ENCODE peak calls at places on chromosomes 3 and 15, in six cellular contexts. I, R, E, D, T and G are unnamed samples.
A peak's percentile ranks its signal among the peaks of the same experiment; 100 is the strongest.

GRCh38 chr3:137121704-137122314 is 164.0 kb downstream of the IL20RB start:
- DNase-seq in T (no peak), I (no peak), R (peak; percentile 29), E (peak; percentile 29), D (peak; percentile 36), G (peak; percentile 79)

GRCh38 chr15:96325579-96326331 is 4.7 kb upstream of the NR2F2 start:
- DNase-seq in T (no peak), I (no peak), R (peak; percentile 65), E (peak; percentile 71), D (peak; percentile 14), G (peak; percentile 49)

GRCh38 chr3:187211532-187212274 is 14.4 kb downstream of the RTP1 start:
- DNase-seq in I (no peak), D (no peak), E (no peak), T (no peak), R (peak; percentile 73), G (no peak)

GRCh38 chr3:159882784-159883779 is 105.6 kb upstream of the IL12A start:
- DNase-seq in I (no peak), D (no peak), R (peak; percentile 71), E (peak; percentile 81), T (no peak), G (peak; percentile 78)

GRCh38 chr3:53109190-53109589 is 21.0 kb downstream of the RFT1 start:
- DNase-seq in D (peak; percentile 17), R (peak; percentile 81), I (no peak), T (no peak), E (no peak), G (no peak)

GRCh38 chr3:107574650-107575049 is 51.9 kb downstream of the BBX start:
- DNase-seq in T (no peak), R (peak; percentile 62), E (peak; percentile 68), D (peak; percentile 21), I (no peak), G (peak; percentile 64)

GRCh38 chr3:141844108-141844507 is 32.3 kb upstream of the ATP1B3 start:
- DNase-seq in E (no peak), D (no peak), I (no peak), T (no peak), R (no peak), G (no peak)

GRCh38 chr15:76994001-76994400 is 925 bp upstream of the PSTPIP1 start:
- DNase-seq in I (peak; percentile 38), T (peak; percentile 89), E (no peak), R (no peak), D (no peak), G (no peak)

GRCh38 chr15:41979493-41980266 is 7.3 kb upstream of the EHD4 start:
- DNase-seq in R (no peak), D (no peak), T (peak; percentile 31), E (no peak), I (no peak), G (no peak)

GRCh38 chr3:32934150-32934742 is 17.2 kb upstream of the CCR4 start:
- DNase-seq in E (peak; percentile 36), R (peak; percentile 59), D (peak; percentile 44), T (peak; percentile 29), I (no peak), G (peak; percentile 27)

GRCh38 chr3:170355738-170356595 is 1.5 kb upstream of the SKIL start:
- DNase-seq in T (no peak), D (peak; percentile 46), R (peak; percentile 53), I (no peak), E (peak; percentile 54), G (peak; percentile 64)

GRCh38 chr3:185739264-185739701 is 85.6 kb downstream of the IGF2BP2 start:
- DNase-seq in T (no peak), D (no peak), I (no peak), E (no peak), R (no peak), G (no peak)

GRCh38 chr3:138687236-138687635 is 78.7 kb downstream of the FAIM start:
- DNase-seq in I (no peak), E (peak; percentile 74), D (no peak), T (no peak), R (peak; percentile 71), G (no peak)

GRCh38 chr3:16079519-16079918 is 95.0 kb upstream of the GALNT15 start:
- DNase-seq in D (no peak), T (no peak), I (no peak), E (peak; percentile 58), R (peak; percentile 61), G (no peak)

GRCh38 chr3:77149382-77149781 is 109.5 kb downstream of the ROBO2 start:
- DNase-seq in E (no peak), I (no peak), R (no peak), T (no peak), D (no peak), G (no peak)

GRCh38 chr15:100696452-100696851 is 94.1 kb downstream of the ASB7 start:
- DNase-seq in D (no peak), I (no peak), R (no peak), T (no peak), E (no peak), G (no peak)

GRCh38 chr3:13044496-13045244 is 28.6 kb downstream of the IQSEC1 start:
- DNase-seq in T (no peak), D (no peak), I (no peak), E (no peak), R (no peak), G (no peak)

GRCh38 chr3:59186735-59187134 is 136.9 kb upstream of the CFAP20DC start:
- DNase-seq in I (no peak), T (no peak), D (no peak), E (no peak), R (no peak), G (no peak)

GRCh38 chr3:53675022-53675697 is 171.1 kb downstream of the CHDH start:
- DNase-seq in T (no peak), R (no peak), E (no peak), I (no peak), D (no peak), G (no peak)

GRCh38 chr15:64137226-64137833 is 14.2 kb upstream of the SNX22 start:
- DNase-seq in E (no peak), R (no peak), I (no peak), D (no peak), T (no peak), G (no peak)

GRCh38 chr3:15309662-15310335 is 22.6 kb downstream of the SH3BP5 start:
- DNase-seq in D (no peak), E (no peak), R (peak; percentile 53), T (no peak), I (no peak), G (no peak)

GRCh38 chr3:40333416-40333815 is 23.9 kb downstream of the EIF1B start:
- DNase-seq in D (no peak), T (no peak), E (no peak), R (no peak), I (no peak), G (peak; percentile 9)

GRCh38 chr15:62895905-62896316 is 146.6 kb upstream of the TPM1 start:
- DNase-seq in D (no peak), E (peak; percentile 67), T (no peak), R (peak; percentile 80), I (no peak), G (no peak)

GRCh38 chr15:68285243-68285980 is 7.9 kb downstream of the FEM1B start:
- DNase-seq in E (no peak), R (no peak), T (no peak), I (no peak), D (no peak), G (no peak)

GRCh38 chr15:37900286-37901221 is 33.9 kb upstream of the TMCO5A start:
- DNase-seq in T (no peak), D (no peak), I (no peak), R (peak; percentile 70), E (no peak), G (no peak)

GRCh38 chr3:99891610-99892285 is 74.1 kb downstream of the CMSS1 start:
- DNase-seq in T (no peak), E (peak; percentile 75), R (peak; percentile 27), I (no peak), D (no peak), G (no peak)